ENCODE peak calls at places on chromosome 7, in four cellular contexts. Y is fibroblast of pulmonary artery, N is mesendoderm, X is GM04504. B is an unnamed sample.

GRCh38 chr7:100153713-100154519 is 4.6 kb downstream of the TRAPPC14 start:
- DNase-seq in Y (no peak), N (no peak), X (no peak), B (no peak)

GRCh38 chr7:19290936-19291335 is 145.7 kb upstream of the FERD3L start:
- DNase-seq in X (no peak), Y (no peak), N (no peak), B (no peak)

GRCh38 chr7:106865130-106866115 is at the start of gene PIK3CG:
- DNase-seq in N (no peak), X (no peak), Y (peak; percentile 3), B (no peak)

GRCh38 chr7:26588511-26588910 is 275.9 kb downstream of the SKAP2 start:
- DNase-seq in X (no peak), N (no peak), Y (no peak), B (peak; percentile 48)

GRCh38 chr7:158353606-158354570 is 233.7 kb downstream of the PTPRN2 start:
- DNase-seq in N (peak; percentile 81), X (no peak), Y (peak; percentile 10), B (peak; percentile 12)

GRCh38 chr7:117227091-117227490 is 95.8 kb downstream of the WNT2 start:
- DNase-seq in Y (peak; percentile 45), X (no peak), N (no peak), B (no peak)

GRCh38 chr7:152106990-152107389 is 81.5 kb downstream of the GALNT11 start:
- DNase-seq in N (peak; percentile 13), Y (no peak), X (no peak), B (no peak)

GRCh38 chr7:71517940-71518339 is 386.0 kb downstream of the GALNT17 start:
- DNase-seq in N (peak; percentile 19), X (no peak), Y (no peak), B (no peak)

GRCh38 chr7:92230547-92230946 is 15.2 kb downstream of the KRIT1 start:
- DNase-seq in X (no peak), Y (no peak), N (no peak), B (no peak)

GRCh38 chr7:157397751-157398691 is 61.2 kb downstream of the DNAJB6 start:
- DNase-seq in Y (peak; percentile 89), N (peak; percentile 81), X (peak; percentile 51), B (peak; percentile 11)

GRCh38 chr7:41825927-41826480 is 123.1 kb upstream of the INHBA start:
- DNase-seq in Y (peak; percentile 13), N (no peak), X (no peak), B (no peak)

GRCh38 chr7:8418627-8419245 is 14.7 kb upstream of the NXPH1 start:
- DNase-seq in Y (peak; percentile 76), X (peak; percentile 16), N (peak; percentile 63), B (peak; percentile 65)

GRCh38 chr7:129958643-129959479 is 6.1 kb upstream of the UBE2H start:
- DNase-seq in X (no peak), N (peak; percentile 31), Y (peak; percentile 87), B (no peak)

GRCh38 chr7:157671358-157672255 is 334.8 kb downstream of the DNAJB6 start:
- DNase-seq in N (no peak), Y (no peak), X (no peak), B (no peak)

GRCh38 chr7:2637066-2637471 is 5.3 kb downstream of the TTYH3 start:
- DNase-seq in N (no peak), Y (no peak), X (no peak), B (no peak)

GRCh38 chr7:151115121-151115835 is 29.0 kb downstream of the AGAP3 start:
- DNase-seq in Y (peak; percentile 38), N (peak; percentile 48), X (no peak), B (no peak)

GRCh38 chr7:54690892-54691291 is 68.1 kb downstream of the SEC61G start:
- DNase-seq in Y (no peak), N (no peak), X (no peak), B (no peak)

GRCh38 chr7:101728128-101728527 is 89.3 kb upstream of the CUX1 start:
- DNase-seq in N (no peak), X (no peak), Y (no peak), B (peak; percentile 58)

GRCh38 chr7:55439627-55440026 is 74.5 kb downstream of the LANCL2 start:
- DNase-seq in Y (no peak), X (peak; percentile 24), N (peak; percentile 49), B (no peak)

GRCh38 chr7:88465586-88465985 is 158.9 kb upstream of the STEAP4 start:
- DNase-seq in Y (no peak), N (no peak), X (no peak), B (no peak)

GRCh38 chr7:122887198-122887597 is 938 bp upstream of the CADPS2 start:
- DNase-seq in N (peak; percentile 84), X (no peak), Y (peak; percentile 73), B (no peak)

GRCh38 chr7:101382937-101383336 is 20.3 kb downstream of the COL26A1 start:
- DNase-seq in Y (no peak), X (no peak), N (no peak), B (no peak)

GRCh38 chr7:44066494-44067063 is 1.2 kb upstream of the PGAM2 start:
- DNase-seq in N (no peak), Y (no peak), X (no peak), B (no peak)

GRCh38 chr7:157309990-157310668 is 26.7 kb upstream of the DNAJB6 start:
- DNase-seq in X (peak; percentile 88), N (peak; percentile 85), Y (peak; percentile 88), B (no peak)

GRCh38 chr7:39621784-39622411 is 1.5 kb upstream of the RALA start:
- DNase-seq in Y (no peak), X (no peak), N (peak; percentile 42), B (no peak)

GRCh38 chr7:36079446-36080025 is 73.5 kb upstream of the EEPD1 start:
- DNase-seq in X (no peak), N (no peak), Y (no peak), B (no peak)

GRCh38 chr7:108028111-108028510 is 25.1 kb upstream of the LAMB1 start:
- DNase-seq in Y (no peak), X (no peak), N (no peak), B (no peak)

GRCh38 chr7:46207931-46208634 is 287.0 kb upstream of the IGFBP3 start:
- DNase-seq in Y (no peak), N (no peak), X (no peak), B (no peak)

GRCh38 chr7:45212606-45213005 is 55.0 kb downstream of the RAMP3 start:
- DNase-seq in X (no peak), Y (no peak), N (no peak), B (no peak)

GRCh38 chr7:81990395-81990794 is 220.5 kb upstream of the HGF start:
- DNase-seq in N (no peak), Y (peak; percentile 75), X (peak; percentile 5), B (no peak)

GRCh38 chr7:46129831-46130230 is 208.8 kb upstream of the IGFBP3 start:
- DNase-seq in N (peak; percentile 35), Y (peak; percentile 43), X (no peak), B (no peak)

GRCh38 chr7:106367664-106368063 is 82.9 kb upstream of the NAMPT start:
- DNase-seq in Y (no peak), N (no peak), X (no peak), B (no peak)

GRCh38 chr7:116431783-116432182 is 67.8 kb upstream of the CAV2 start:
- DNase-seq in N (no peak), Y (no peak), X (no peak), B (no peak)

GRCh38 chr7:127816354-127817190 is 164.6 kb downstream of the SND1 start:
- DNase-seq in N (no peak), Y (no peak), X (no peak), B (no peak)

GRCh38 chr7:51645707-51646298 is 329.2 kb upstream of the COBL start:
- DNase-seq in X (no peak), N (no peak), Y (no peak), B (no peak)

GRCh38 chr7:130959743-130960207 is 225.8 kb upstream of the KLF14 start:
- DNase-seq in N (peak; percentile 25), X (peak; percentile 64), Y (peak; percentile 85), B (no peak)

GRCh38 chr7:919924-920341 is 34.5 kb downstream of the ADAP1 start:
- DNase-seq in X (no peak), Y (no peak), N (no peak), B (no peak)

GRCh38 chr7:124992881-124993562 is 63.4 kb upstream of the POT1 start:
- DNase-seq in Y (peak; percentile 93), X (peak; percentile 42), N (peak; percentile 74), B (no peak)

GRCh38 chr7:96236198-96237039 is 85.5 kb downstream of the SLC25A13 start:
- DNase-seq in X (no peak), N (peak; percentile 26), Y (peak; percentile 97), B (peak; percentile 69)

GRCh38 chr7:129553861-129554530 is 51.7 kb downstream of the SMKR1 start:
- DNase-seq in Y (no peak), X (peak; percentile 14), N (no peak), B (peak; percentile 5)